ENCODE peak calls at places on chromosome 6, in ten cellular contexts. W is neural crest cell, M is psoas muscle, B is LHCN-M2, X is cardiac muscle cell, T is caudate nucleus, Y is EH, S is HTR-8/SVneo, O is lower leg skin, V is AML-193. E is an unnamed sample.

GRCh38 chr6:41756354-41756753 is 9.2 kb upstream of the PGC start:
- DNase-seq in W (no peak), M (no peak), B (no peak), X (no peak), T (no peak), Y (no peak), S (no peak), O (no peak), V (no peak), E (no peak)

GRCh38 chr6:170046786-170047626 is 243.9 kb downstream of the DLL1 start:
- DNase-seq in W (no peak), M (peak; percentile 32), B (no peak), X (peak; percentile 71), T (no peak), Y (no peak), S (no peak), O (peak; percentile 80), V (no peak), E (no peak)

GRCh38 chr6:85685713-85686112 is 43.0 kb upstream of the SYNCRIP start:
- DNase-seq in W (no peak), M (no peak), B (no peak), X (no peak), T (no peak), Y (no peak), S (no peak), O (no peak), V (no peak), E (no peak)

GRCh38 chr6:157240059-157240959 is 83.0 kb downstream of the TMEM242 start:
- DNase-seq in W (no peak), M (peak; percentile 92), B (peak; percentile 44), X (peak; percentile 38), T (no peak), Y (peak; percentile 76), S (peak; percentile 47), O (peak; percentile 94), V (no peak), E (no peak)

GRCh38 chr6:27532820-27533538 is 60.1 kb upstream of the ZNF184 start:
- DNase-seq in W (no peak), M (no peak), B (peak; percentile 31), X (peak; percentile 56), T (no peak), Y (peak; percentile 37), S (peak; percentile 53), O (no peak), V (no peak), E (no peak)

GRCh38 chr6:2230659-2231277 is 14.6 kb downstream of the GMDS start:
- DNase-seq in W (no peak), M (no peak), B (no peak), X (no peak), T (no peak), Y (no peak), S (no peak), O (no peak), V (no peak), E (no peak)

GRCh38 chr6:69265090-69265489 is 531.7 kb downstream of the LMBRD1 start:
- DNase-seq in W (no peak), M (no peak), B (no peak), X (no peak), T (no peak), Y (no peak), S (no peak), O (no peak), V (no peak), E (no peak)

GRCh38 chr6:117389227-117390057 is 36.3 kb downstream of the ROS1 start:
- DNase-seq in W (no peak), M (no peak), B (no peak), X (peak; percentile 6), T (no peak), Y (no peak), S (no peak), O (no peak), V (peak; percentile 4), E (no peak)